ENCODE peak calls at places on chromosomes 13 and 19, in nine cellular contexts. One of them, this sample, is unnamed.

GRCh38 chr13:102089177-102089576 is 312.7 kb downstream of the FGF14 start:
- DNase-seq in SK-MEL-5: peak
- DNase-seq in breast epithelium: no peak
- DNase-seq in ovary: no peak
- DNase-seq in amygdala: no peak
- DNase-seq in NCI-H2081: no peak
- DNase-seq in T1000: no peak
- DNase-seq in AG09319: no peak
- DNase-seq in activated effector memory CD4-positive, alpha-beta T cell treated with anti-CD3 and anti-CD28 coated beads, Interleukin-2, amount 50 U/mL, for 16 hours: no peak
- DNase-seq in this sample: no peak

GRCh38 chr19:797528-798414 is 519 bp downstream of the PTBP1 start:
- DNase-seq in SK-MEL-5: peak
- DNase-seq in breast epithelium: peak
- DNase-seq in ovary: peak
- DNase-seq in amygdala: peak
- DNase-seq in NCI-H2081: peak
- DNase-seq in T1000: peak
- DNase-seq in AG09319: peak
- DNase-seq in activated effector memory CD4-positive, alpha-beta T cell treated with anti-CD3 and anti-CD28 coated beads, Interleukin-2, amount 50 U/mL, for 16 hours: peak
- DNase-seq in this sample: peak

GRCh38 chr19:40247735-40248262 is 21.3 kb upstream of the CCNP start:
- DNase-seq in SK-MEL-5: no peak
- DNase-seq in breast epithelium: no peak
- DNase-seq in ovary: no peak
- DNase-seq in amygdala: no peak
- DNase-seq in NCI-H2081: no peak
- DNase-seq in T1000: no peak
- DNase-seq in AG09319: no peak
- DNase-seq in activated effector memory CD4-positive, alpha-beta T cell treated with anti-CD3 and anti-CD28 coated beads, Interleukin-2, amount 50 U/mL, for 16 hours: no peak
- DNase-seq in this sample: no peak

GRCh38 chr19:29587518-29587986 is 18.5 kb upstream of the POP4 start:
- DNase-seq in SK-MEL-5: peak
- DNase-seq in breast epithelium: peak
- DNase-seq in ovary: no peak
- DNase-seq in amygdala: no peak
- DNase-seq in NCI-H2081: no peak
- DNase-seq in T1000: peak
- DNase-seq in AG09319: no peak
- DNase-seq in activated effector memory CD4-positive, alpha-beta T cell treated with anti-CD3 and anti-CD28 coated beads, Interleukin-2, amount 50 U/mL, for 16 hours: peak
- DNase-seq in this sample: no peak

GRCh38 chr19:44891016-44891882 is at the start of gene TOMM40:
- DNase-seq in SK-MEL-5: peak
- DNase-seq in breast epithelium: no peak
- DNase-seq in ovary: peak
- DNase-seq in amygdala: no peak
- DNase-seq in NCI-H2081: peak
- DNase-seq in T1000: peak
- DNase-seq in AG09319: peak
- DNase-seq in activated effector memory CD4-positive, alpha-beta T cell treated with anti-CD3 and anti-CD28 coated beads, Interleukin-2, amount 50 U/mL, for 16 hours: no peak
- DNase-seq in this sample: peak

GRCh38 chr19:4297901-4298771 is 4.1 kb downstream of the TMIGD2 start:
- DNase-seq in SK-MEL-5: no peak
- DNase-seq in breast epithelium: no peak
- DNase-seq in ovary: no peak
- DNase-seq in amygdala: no peak
- DNase-seq in NCI-H2081: no peak
- DNase-seq in T1000: no peak
- DNase-seq in AG09319: no peak
- DNase-seq in activated effector memory CD4-positive, alpha-beta T cell treated with anti-CD3 and anti-CD28 coated beads, Interleukin-2, amount 50 U/mL, for 16 hours: no peak
- DNase-seq in this sample: no peak

GRCh38 chr19:558770-559439 is 13.5 kb upstream of the BSG start:
- DNase-seq in SK-MEL-5: no peak
- DNase-seq in breast epithelium: peak
- DNase-seq in ovary: peak
- DNase-seq in amygdala: no peak
- DNase-seq in NCI-H2081: no peak
- DNase-seq in T1000: no peak
- DNase-seq in AG09319: no peak
- DNase-seq in activated effector memory CD4-positive, alpha-beta T cell treated with anti-CD3 and anti-CD28 coated beads, Interleukin-2, amount 50 U/mL, for 16 hours: no peak
- DNase-seq in this sample: no peak

GRCh38 chr13:112941349-112941748 is 27.7 kb upstream of the MCF2L start:
- DNase-seq in SK-MEL-5: no peak
- DNase-seq in breast epithelium: no peak
- DNase-seq in ovary: no peak
- DNase-seq in amygdala: no peak
- DNase-seq in NCI-H2081: no peak
- DNase-seq in T1000: no peak
- DNase-seq in AG09319: no peak
- DNase-seq in activated effector memory CD4-positive, alpha-beta T cell treated with anti-CD3 and anti-CD28 coated beads, Interleukin-2, amount 50 U/mL, for 16 hours: no peak
- DNase-seq in this sample: peak

GRCh38 chr13:33328691-33329090 is 43.1 kb upstream of the STARD13 start:
- DNase-seq in SK-MEL-5: peak
- DNase-seq in breast epithelium: no peak
- DNase-seq in ovary: no peak
- DNase-seq in amygdala: no peak
- DNase-seq in NCI-H2081: no peak
- DNase-seq in T1000: no peak
- DNase-seq in AG09319: no peak
- DNase-seq in activated effector memory CD4-positive, alpha-beta T cell treated with anti-CD3 and anti-CD28 coated beads, Interleukin-2, amount 50 U/mL, for 16 hours: no peak
- DNase-seq in this sample: no peak

GRCh38 chr13:103055166-103055565 is 11.1 kb downstream of the SLC10A2 start:
- DNase-seq in SK-MEL-5: no peak
- DNase-seq in breast epithelium: no peak
- DNase-seq in ovary: no peak
- DNase-seq in amygdala: no peak
- DNase-seq in NCI-H2081: no peak
- DNase-seq in T1000: no peak
- DNase-seq in AG09319: no peak
- DNase-seq in activated effector memory CD4-positive, alpha-beta T cell treated with anti-CD3 and anti-CD28 coated beads, Interleukin-2, amount 50 U/mL, for 16 hours: no peak
- DNase-seq in this sample: no peak

GRCh38 chr13:29845440-29846056 is 4.9 kb downstream of the UBL3 start:
- DNase-seq in SK-MEL-5: peak
- DNase-seq in breast epithelium: no peak
- DNase-seq in ovary: no peak
- DNase-seq in amygdala: no peak
- DNase-seq in NCI-H2081: no peak
- DNase-seq in T1000: no peak
- DNase-seq in AG09319: no peak
- DNase-seq in activated effector memory CD4-positive, alpha-beta T cell treated with anti-CD3 and anti-CD28 coated beads, Interleukin-2, amount 50 U/mL, for 16 hours: no peak
- DNase-seq in this sample: no peak

This sample was measured in spleen.